ENCODE peak calls at places on chromosome 22, in seven cellular contexts. B, K, O, M, X, F and W are unnamed samples.

GRCh38 chr22:27677895-27678458 is 123.6 kb downstream of the MN1 start:
- DNase-seq in F (no peak), O (no peak), M (no peak), B (no peak), X (no peak), K (no peak), W (no peak)

GRCh38 chr22:46684706-46685105 is 53.3 kb downstream of the CERK start:
- DNase-seq in O (no peak), F (no peak), M (no peak), K (no peak), X (peak), B (peak), W (no peak)

GRCh38 chr22:38843201-38843715 is 570 bp downstream of the NPTXR start:
- DNase-seq in K (peak), M (peak), X (peak), F (peak), B (no peak), O (peak), W (peak)

GRCh38 chr22:26564672-26565071 is 25.3 kb downstream of the TPST2 start:
- DNase-seq in O (no peak), B (no peak), F (no peak), M (no peak), K (no peak), X (no peak), W (no peak)

GRCh38 chr22:50530857-50531545 is 1.2 kb upstream of the TYMP start:
- DNase-seq in M (peak), O (peak), X (peak), K (peak), F (no peak), B (peak), W (peak)

GRCh38 chr22:47891609-47892008 is 1129.2 kb downstream of the TBC1D22A start:
- DNase-seq in B (no peak), X (no peak), O (no peak), F (no peak), K (no peak), M (no peak), W (no peak)

GRCh38 chr22:31646186-31647019 is 15.6 kb downstream of the PISD start:
- DNase-seq in X (no peak), F (no peak), B (no peak), M (peak), K (no peak), O (peak), W (no peak)

GRCh38 chr22:33715626-33716025 is 204.7 kb downstream of the LARGE1 start:
- DNase-seq in F (no peak), X (no peak), B (no peak), O (no peak), K (no peak), M (no peak), W (no peak)

GRCh38 chr22:44549701-44550100 is 51.7 kb upstream of the RTL6 start:
- DNase-seq in O (no peak), K (no peak), M (no peak), B (no peak), X (no peak), F (no peak), W (no peak)

GRCh38 chr22:38106814-38107578 is 3.5 kb downstream of the BAIAP2L2 start:
- DNase-seq in X (no peak), K (no peak), B (no peak), F (no peak), M (no peak), O (no peak), W (no peak)

GRCh38 chr22:44648821-44649566 is 53.0 kb upstream of the PRR5 start:
- DNase-seq in O (no peak), F (no peak), X (no peak), M (peak), K (no peak), B (no peak), W (no peak)

GRCh38 chr22:22728382-22728781 is 84.0 kb downstream of the GGTLC2 start:
- DNase-seq in K (no peak), X (no peak), B (no peak), F (no peak), M (no peak), O (no peak), W (no peak)

GRCh38 chr22:27641049-27641790 is 160.3 kb downstream of the MN1 start:
- DNase-seq in F (no peak), M (peak), O (no peak), B (no peak), X (no peak), K (no peak), W (no peak)

GRCh38 chr22:20203142-20204099 is 52.6 kb upstream of the CCDC188 start:
- DNase-seq in B (no peak), X (peak), O (peak), K (no peak), F (no peak), M (peak), W (no peak)

GRCh38 chr22:46829140-46829891 is 66.9 kb downstream of the TBC1D22A start:
- DNase-seq in X (no peak), F (no peak), O (peak), K (no peak), B (no peak), M (peak), W (no peak)

GRCh38 chr22:50502096-50502495 is 5.4 kb downstream of the LMF2 start:
- DNase-seq in K (no peak), X (no peak), O (no peak), F (no peak), M (no peak), B (no peak), W (no peak)

GRCh38 chr22:50706481-50707125 is 31.4 kb upstream of the ACR start:
- DNase-seq in O (no peak), B (no peak), K (no peak), X (no peak), M (no peak), F (no peak), W (no peak)

GRCh38 chr22:43957871-43958270 is 2.6 kb downstream of the SAMM50 start:
- DNase-seq in F (no peak), M (peak), K (no peak), X (no peak), O (no peak), B (no peak), W (no peak)

GRCh38 chr22:25777870-25778269 is 35.9 kb downstream of the MYO18B start:
- DNase-seq in M (peak), B (no peak), X (no peak), O (peak), K (no peak), F (no peak), W (no peak)

GRCh38 chr22:48885271-48885918 is 942.3 kb downstream of the BRD1 start:
- DNase-seq in F (no peak), O (no peak), B (no peak), K (no peak), X (no peak), M (no peak), W (no peak)

GRCh38 chr22:50157976-50158375 is 12.6 kb upstream of the PANX2 start:
- DNase-seq in F (no peak), B (no peak), X (no peak), K (no peak), M (no peak), O (no peak), W (no peak)

GRCh38 chr22:17705565-17706450 is 67.3 kb downstream of the BCL2L13 start:
- DNase-seq in B (no peak), K (no peak), X (no peak), F (no peak), O (no peak), M (peak), W (no peak)

GRCh38 chr22:49391436-49391835 is 436.2 kb downstream of the BRD1 start:
- DNase-seq in O (no peak), M (no peak), X (no peak), B (no peak), K (no peak), F (no peak), W (no peak)

GRCh38 chr22:23565942-23566715 is 14.0 kb downstream of the IGLL1 start:
- DNase-seq in O (no peak), K (no peak), F (no peak), M (no peak), B (no peak), X (no peak), W (no peak)

GRCh38 chr22:34333285-34333684 is 413.0 kb upstream of the LARGE1 start:
- DNase-seq in M (no peak), F (no peak), B (no peak), K (no peak), O (no peak), X (no peak), W (no peak)

GRCh38 chr22:33047744-33048143 is 10.4 kb downstream of the SYN3 start:
- DNase-seq in X (no peak), O (no peak), B (no peak), K (no peak), M (no peak), F (no peak), W (no peak)

GRCh38 chr22:35034963-35035362 is 31.0 kb upstream of the ISX start:
- DNase-seq in B (no peak), X (no peak), F (no peak), O (no peak), K (no peak), M (no peak), W (no peak)

GRCh38 chr22:18987765-18988164 is 51.7 kb upstream of the PRODH start:
- DNase-seq in X (no peak), K (no peak), O (no peak), F (no peak), M (no peak), B (no peak), W (no peak)

GRCh38 chr22:46061431-46062231 is 84.7 kb upstream of the WNT7B start:
- DNase-seq in O (no peak), X (no peak), B (no peak), F (no peak), K (no peak), M (no peak), W (no peak)

GRCh38 chr22:43876866-43877509 is 14.7 kb upstream of the SULT4A1 start:
- DNase-seq in K (no peak), M (no peak), X (no peak), O (no peak), B (no peak), F (no peak), W (no peak)

GRCh38 chr22:50698546-50698945 is 25.9 kb downstream of the SHANK3 start:
- DNase-seq in K (no peak), O (no peak), M (no peak), F (no peak), X (no peak), B (no peak), W (no peak)

GRCh38 chr22:24400726-24401596 is 26.4 kb upstream of the ADORA2A start:
- DNase-seq in O (no peak), M (peak), K (no peak), X (no peak), B (no peak), F (no peak), W (no peak)

GRCh38 chr22:26550498-26551033 is 38.3 kb upstream of the TFIP11 start:
- DNase-seq in F (peak), O (peak), B (no peak), K (no peak), M (peak), X (peak), W (no peak)

GRCh38 chr22:22721681-22722309 is 77.4 kb downstream of the GGTLC2 start:
- DNase-seq in B (peak), K (no peak), F (no peak), X (no peak), O (peak), M (peak), W (peak)

GRCh38 chr22:23067023-23067650 is 3.2 kb upstream of the GNAZ start:
- DNase-seq in O (no peak), B (no peak), X (peak), F (no peak), M (no peak), K (no peak), W (no peak)

GRCh38 chr22:17729561-17729960 is 44.7 kb downstream of the BID start:
- DNase-seq in O (no peak), M (no peak), K (no peak), X (no peak), F (no peak), B (no peak), W (no peak)

GRCh38 chr22:45511847-45512261 is 9.2 kb downstream of the FBLN1 start:
- DNase-seq in B (no peak), K (no peak), F (no peak), M (peak), X (peak), O (peak), W (no peak)

GRCh38 chr22:24954114-24954463 is 1.6 kb downstream of the KIAA1671 start:
- DNase-seq in F (no peak), B (no peak), O (no peak), M (no peak), K (no peak), X (no peak), W (no peak)

GRCh38 chr22:29108137-29108536 is 35.3 kb downstream of the KREMEN1 start:
- DNase-seq in B (no peak), X (no peak), M (peak), O (no peak), F (no peak), K (no peak), W (no peak)